ENCODE peak calls at places on chromosomes 4 and X, in four cellular contexts. N, X, L and B are unnamed samples.

GRCh38 chrX:24245201-24245600 is 68.7 kb downstream of the SUPT20HL2 start:
- DNase-seq in X (peak), L (no peak), N (peak), B (no peak)

GRCh38 chr4:92304073-92304472 is 307 bp downstream of the GRID2 start:
- DNase-seq in X (peak), N (no peak), L (no peak), B (peak)

GRCh38 chr4:153154010-153154975 is 50.0 kb upstream of the TRIM2 start:
- DNase-seq in X (no peak), N (peak), L (peak), B (no peak)

GRCh38 chrX:138756234-138756633 is 44.7 kb upstream of the FGF13 start:
- DNase-seq in X (peak), N (peak), L (no peak), B (no peak)

GRCh38 chr4:2469192-2469984 is 482 bp downstream of the RNF4 start:
- DNase-seq in X (peak), L (peak), N (peak), B (peak)

GRCh38 chrX:39975094-39975865 is 122.5 kb downstream of the BCOR start:
- DNase-seq in L (peak), X (no peak), N (no peak), B (no peak)

GRCh38 chr4:140719022-140719421 is 37.2 kb downstream of the TBC1D9 start:
- DNase-seq in N (peak), L (no peak), X (no peak), B (no peak)

GRCh38 chrX:140712413-140713173 is 3.0 kb downstream of the LINC00632 start:
- DNase-seq in L (peak), X (peak), N (peak), B (no peak)

GRCh38 chr4:159048166-159048886 is 54.6 kb upstream of the RAPGEF2 start:
- DNase-seq in L (peak), N (peak), X (peak), B (no peak)

GRCh38 chr4:183348706-183349659 is 26.8 kb upstream of the CLDN24 start:
- DNase-seq in L (no peak), X (no peak), N (peak), B (no peak)

GRCh38 chrX:68375803-68376202 is 57.5 kb downstream of the OPHN1 start:
- DNase-seq in X (no peak), L (no peak), N (no peak), B (no peak)

GRCh38 chrX:9940397-9940796 is 26.8 kb upstream of the CLDN34 start:
- DNase-seq in N (peak), L (no peak), X (no peak), B (no peak)

GRCh38 chr4:67103001-67103737 is 442.1 kb downstream of the CENPC start:
- DNase-seq in X (no peak), N (no peak), L (no peak), B (no peak)

GRCh38 chrX:46686003-46686645 is 72.8 kb downstream of the SLC9A7 start:
- DNase-seq in N (peak), X (peak), L (peak), B (peak)

GRCh38 chrX:20913760-20914159 is 460.5 kb upstream of the CNKSR2 start:
- DNase-seq in X (peak), L (no peak), N (no peak), B (no peak)

GRCh38 chr4:182642831-182643230 is 274.4 kb downstream of the DCTD start:
- DNase-seq in L (no peak), X (no peak), N (peak), B (no peak)

GRCh38 chr4:7397206-7398103 is 37.3 kb downstream of the PSAPL1 start:
- DNase-seq in L (no peak), N (peak), X (no peak), B (no peak)

GRCh38 chr4:3747582-3747906 is 18.6 kb upstream of the ADRA2C start:
- DNase-seq in L (no peak), N (no peak), X (no peak), B (no peak)

GRCh38 chr4:169105620-169106019 is 95.6 kb upstream of the CBR4 start:
- DNase-seq in L (no peak), N (no peak), X (no peak), B (no peak)

GRCh38 chr4:140296335-140296753 is 77.1 kb upstream of the SCOC start:
- DNase-seq in X (no peak), N (peak), L (peak), B (no peak)

GRCh38 chr4:110196871-110197420 is 1.5 kb downstream of the ELOVL6 start:
- DNase-seq in N (peak), L (peak), X (no peak), B (peak)

GRCh38 chrX:18348047-18348446 is 6.4 kb downstream of the SCML2 start:
- DNase-seq in L (no peak), X (no peak), N (peak), B (no peak)

GRCh38 chr4:169811476-169811875 is 53.7 kb upstream of the HPF1 start:
- DNase-seq in N (no peak), X (no peak), L (no peak), B (no peak)

GRCh38 chr4:176838611-176839411 is 46.1 kb upstream of the VEGFC start:
- DNase-seq in L (no peak), N (peak), X (no peak), B (no peak)

GRCh38 chr4:186580669-186581068 is 25.3 kb upstream of the MTNR1A start:
- DNase-seq in L (no peak), N (no peak), X (no peak), B (no peak)

GRCh38 chrX:130082244-130083106 is 27.8 kb downstream of the ELF4 start:
- DNase-seq in N (no peak), L (peak), X (no peak), B (no peak)
- H3K27ac ChIP-seq in N (peak), L (peak), X (no peak), B (no peak)

GRCh38 chr4:81196126-81196650 is 18.8 kb downstream of the PRKG2 start:
- DNase-seq in L (no peak), N (no peak), X (no peak), B (no peak)
- H3K27ac ChIP-seq in L (peak), N (no peak), X (no peak), B (no peak)

GRCh38 chrX:51494409-51494808 is 2.0 kb downstream of the NUDT11 start:
- DNase-seq in X (no peak), N (no peak), L (no peak), B (no peak)
- H3K27ac ChIP-seq in X (no peak), N (no peak), L (no peak), B (no peak)

GRCh38 chr4:18180892-18181291 is 159.3 kb upstream of the LCORL start:
- DNase-seq in L (no peak), N (no peak), X (no peak), B (no peak)

GRCh38 chr4:18185491-18185890 is 163.9 kb upstream of the LCORL start:
- DNase-seq in N (no peak), L (no peak), X (no peak), B (no peak)

DNA sequence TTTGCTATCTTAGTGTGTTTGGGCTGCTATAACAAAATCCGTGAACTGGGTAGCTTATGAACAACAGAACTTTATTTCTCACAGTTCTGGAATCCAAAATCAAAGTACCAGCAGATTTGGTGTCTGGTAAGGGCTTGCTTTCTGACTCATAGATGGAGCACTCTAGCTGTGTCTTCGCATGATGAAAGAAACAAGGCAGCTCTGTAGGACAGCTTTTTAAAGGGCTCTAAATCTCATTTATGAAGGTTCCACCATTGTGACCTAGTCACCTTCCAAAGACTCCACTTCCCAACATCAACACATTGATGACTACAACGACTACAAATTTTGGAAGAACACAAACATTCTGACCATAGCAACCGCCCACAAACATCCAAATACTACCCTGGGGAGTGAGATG is 158.6 kb upstream of the LCORL start:
- DNase-seq in X (no peak), N (no peak), L (no peak), B (no peak)
- H3K27ac ChIP-seq in X (no peak), N (no peak), L (no peak), B (no peak)

GRCh38 chr4:188986271-188986689 is 847.0 kb downstream of the TRIML1 start:
- DNase-seq in L (no peak), X (no peak), N (peak), B (no peak)
- H3K27ac ChIP-seq in L (no peak), X (no peak), N (no peak), B (no peak)

GRCh38 chr4:26342328-26343040 is 21.7 kb downstream of the RBPJ start:
- DNase-seq in L (no peak), N (peak), X (no peak), B (no peak)

GRCh38 chr4:26344901-26345300 is 24.1 kb downstream of the RBPJ start:
- DNase-seq in X (no peak), L (no peak), N (no peak), B (no peak)

GRCh38 chr4:26346203-26346620 is 25.4 kb downstream of the RBPJ start:
- DNase-seq in X (no peak), L (no peak), N (no peak), B (no peak)

GRCh38 chr4:26345541-26345940 is 24.7 kb downstream of the RBPJ start:
- DNase-seq in L (no peak), X (no peak), N (no peak), B (no peak)

DNA sequence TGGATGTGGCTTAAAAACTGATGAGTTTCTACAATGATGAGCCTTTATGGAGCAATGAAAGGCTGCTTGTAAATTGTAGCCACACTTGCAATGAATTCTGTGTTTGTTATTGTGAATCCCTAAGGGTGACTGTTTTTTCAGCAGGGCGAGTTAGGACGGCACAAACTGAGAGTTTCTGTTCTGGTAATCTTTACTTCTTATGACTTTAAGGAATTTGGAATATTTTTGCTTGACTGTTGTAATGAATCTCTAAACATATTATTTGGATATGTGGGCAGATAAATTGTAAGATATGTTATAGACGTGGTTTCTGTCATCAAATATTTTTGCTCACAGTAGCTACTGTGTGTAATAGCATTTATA is 22.2 kb downstream of the RBPJ start:
- DNase-seq in L (no peak), N (peak), X (no peak), B (peak)
- H3K27ac ChIP-seq in L (no peak), N (peak), X (no peak), B (peak)

GRCh38 chr4:8540072-8540471 is 40.1 kb upstream of the GPR78 start:
- DNase-seq in L (no peak), N (no peak), X (no peak), B (peak)
- H3K27ac ChIP-seq in L (no peak), N (no peak), X (no peak), B (no peak)